ENCODE peak calls at places on chromosomes 7 and 10, in seven cellular contexts. Y is A549, E is GM23248, Z is OCI-LY7, T is neuronal stem cell, B is fibroblast of lung, J is HCT116. U is an unnamed sample.

GRCh38 chr7:82156938-82157337 is 286.6 kb downstream of the CACNA2D1 start:
- DNase-seq in T (no peak), Z (no peak), B (peak), J (no peak), E (no peak), Y (no peak), U (no peak)

GRCh38 chr10:118256825-118257570 is 85.1 kb downstream of the FAM204A start:
- DNase-seq in J (no peak), Z (no peak), Y (no peak), T (no peak), B (no peak), E (no peak), U (no peak)

GRCh38 chr10:3542185-3542611 is 242.8 kb downstream of the KLF6 start:
- DNase-seq in Y (no peak), T (no peak), B (peak), J (no peak), E (peak), Z (no peak), U (peak)

GRCh38 chr7:45196374-45196773 is 38.8 kb downstream of the RAMP3 start:
- DNase-seq in J (no peak), E (no peak), Y (no peak), T (no peak), Z (no peak), B (no peak), U (no peak)

GRCh38 chr7:38368191-38368605 is 94.8 kb upstream of the TARP start:
- DNase-seq in B (peak), Y (peak), J (peak), E (peak), T (peak), Z (peak), U (peak)

GRCh38 chr7:41733063-41733398 is 30.1 kb upstream of the INHBA start:
- DNase-seq in Z (no peak), J (no peak), Y (no peak), E (peak), T (no peak), B (no peak), U (no peak)

GRCh38 chr10:32139223-32140073 is 83.2 kb upstream of the KIF5B start:
- DNase-seq in E (peak), Y (peak), B (peak), J (peak), T (peak), Z (no peak), U (peak)

GRCh38 chr10:29465384-29465783 is 169.4 kb downstream of the SVIL start:
- DNase-seq in J (no peak), Z (no peak), B (no peak), E (no peak), T (no peak), Y (no peak), U (no peak)

GRCh38 chr7:155587486-155587885 is 41.1 kb upstream of the CNPY1 start:
- DNase-seq in E (no peak), Z (no peak), J (no peak), B (no peak), T (no peak), Y (no peak), U (no peak)

GRCh38 chr7:155858521-155859061 is 46.3 kb upstream of the SHH start:
- DNase-seq in E (peak), Z (no peak), Y (peak), T (no peak), B (peak), J (no peak), U (no peak)

GRCh38 chr7:24381919-24382505 is 98.0 kb downstream of the NPY start:
- DNase-seq in Z (peak), B (peak), E (peak), J (peak), T (no peak), Y (peak), U (no peak)

GRCh38 chr7:112453505-112454171 is 3.4 kb downstream of the IFRD1 start:
- DNase-seq in Y (no peak), T (no peak), J (no peak), Z (no peak), B (peak), E (peak), U (peak)

GRCh38 chr7:110801502-110801901 is 289.4 kb upstream of the LRRN3 start:
- DNase-seq in J (no peak), T (no peak), B (no peak), E (no peak), Y (no peak), Z (no peak), U (no peak)
- H3K4me2 ChIP-seq in J (no peak), T (no peak), B (no peak), E (no peak), Y (no peak), Z (no peak), U (no peak)

GRCh38 chr10:75399461-75400162 is 2.0 kb downstream of the ZNF503 start:
- DNase-seq in T (peak), B (peak), J (no peak), E (peak), Y (peak), Z (no peak), U (peak)

GRCh38 chr10:75401569-75402485 is at the start of gene ZNF503:
- DNase-seq in T (peak), Z (no peak), B (peak), J (peak), Y (peak), E (peak), U (peak)

GRCh38 chr10:75398630-75399460 is 2.7 kb downstream of the ZNF503 start:
- DNase-seq in Y (no peak), B (peak), J (no peak), T (peak), E (peak), Z (no peak), U (no peak)

GRCh38 chr10:75400769-75401568 is 595 bp downstream of the ZNF503 start:
- DNase-seq in Z (no peak), Y (peak), T (peak), E (peak), J (no peak), B (peak), U (no peak)

DNA sequence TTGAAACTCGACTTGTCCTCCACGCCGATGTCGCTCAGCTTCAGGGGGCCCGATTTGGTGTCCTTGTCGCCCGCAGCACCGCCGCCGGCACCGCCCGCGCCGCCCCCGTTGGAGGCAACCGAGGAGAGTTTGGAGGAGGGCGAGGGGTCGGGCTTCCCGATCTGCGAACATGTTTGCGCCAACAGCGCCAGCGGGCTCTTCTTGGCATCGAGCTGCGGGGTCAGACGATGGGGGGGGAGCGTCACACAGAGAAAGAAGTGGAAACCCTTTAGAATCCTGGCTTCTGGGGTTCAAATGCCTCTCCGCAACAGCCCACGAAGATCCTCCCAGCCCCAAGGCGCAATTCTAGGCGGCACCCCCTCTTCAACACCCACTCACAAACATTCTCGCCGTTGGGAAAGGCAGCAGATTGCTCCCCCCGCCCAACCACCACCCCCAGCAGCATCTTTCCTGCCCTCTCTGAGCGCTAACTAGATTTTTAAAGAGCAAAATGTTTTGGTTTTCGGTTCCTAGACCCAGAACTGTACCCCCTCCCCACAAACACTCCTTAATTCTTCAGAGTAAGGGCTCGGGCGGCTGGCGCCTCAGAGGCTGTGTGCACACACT is 1.3 kb downstream of the ZNF503 start:
- DNase-seq in B (peak), E (peak), Y (peak), T (no peak), J (no peak), Z (no peak), U (no peak)
- H3K4me2 ChIP-seq in B (peak), E (peak), Y (peak), T (peak), J (peak), Z (no peak), U (peak)

DNA sequence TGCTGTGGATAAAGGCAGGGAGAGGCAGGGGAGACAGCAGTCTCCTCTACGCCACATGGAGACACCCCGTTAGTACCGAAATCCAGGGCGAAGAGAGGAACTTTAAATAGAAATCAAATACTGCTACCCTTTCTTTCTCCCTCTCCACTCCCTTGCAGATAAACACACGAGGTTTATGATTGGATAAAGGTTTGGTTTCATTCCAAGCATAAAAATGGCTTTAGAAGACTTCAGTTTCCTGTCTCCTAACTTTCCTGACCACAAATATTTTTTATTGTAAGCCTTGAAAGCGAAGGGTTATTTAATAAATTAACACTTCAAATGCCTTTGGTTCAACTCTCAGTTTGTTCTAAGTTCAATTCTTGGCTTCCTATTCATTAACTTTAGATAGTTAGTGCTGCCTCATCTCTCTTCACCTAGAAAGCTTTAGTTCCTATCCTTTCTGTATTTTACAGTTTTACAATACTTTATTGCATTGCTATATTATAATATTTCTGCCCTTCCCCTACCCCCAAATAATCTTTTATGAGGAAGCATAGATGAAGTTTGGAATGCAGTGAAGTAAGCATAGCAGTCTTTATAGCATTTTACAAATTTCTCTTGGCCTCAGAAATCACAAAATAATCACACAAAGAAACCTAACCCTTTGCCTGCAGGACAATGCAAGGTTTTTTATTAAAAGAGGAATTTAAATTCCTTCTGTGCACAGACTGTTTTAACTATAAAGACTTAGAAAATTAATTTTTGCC is 31.6 kb upstream of the ARID5B start:
- DNase-seq in T (no peak), J (no peak), Z (no peak), Y (no peak), B (peak), E (peak), U (no peak)
- H3K4me2 ChIP-seq in T (no peak), J (no peak), Z (no peak), Y (no peak), B (peak), E (peak), U (no peak)

GRCh38 chr7:6718124-6718523 is 11.4 kb upstream of the ZNF12 start:
- DNase-seq in Z (no peak), T (no peak), Y (no peak), B (no peak), E (no peak), J (no peak), U (no peak)
- H3K4me2 ChIP-seq in Z (no peak), T (no peak), Y (no peak), B (no peak), E (no peak), J (no peak), U (no peak)

DNA sequence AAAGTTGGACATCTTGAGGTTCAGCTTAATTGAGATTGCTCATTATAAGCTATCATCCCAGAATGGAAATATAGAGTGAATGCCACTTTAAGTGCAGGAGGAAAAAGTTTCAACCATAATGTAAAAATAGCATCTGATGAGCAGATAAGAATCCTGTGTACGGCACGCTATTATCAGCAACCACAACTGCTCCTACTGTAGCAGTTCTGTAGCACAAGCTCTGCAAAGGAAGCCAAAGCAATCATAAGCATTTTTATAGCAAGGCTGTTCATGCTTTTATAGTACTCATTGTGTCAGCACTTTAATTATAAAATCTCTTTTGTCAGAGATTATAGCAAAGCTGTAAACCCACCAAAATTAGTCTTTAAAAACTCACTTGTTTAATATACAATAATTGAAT is 991.7 kb upstream of the PHF14 start:
- DNase-seq in E (no peak), T (no peak), Y (no peak), Z (no peak), J (no peak), B (no peak), U (no peak)
- H3K4me2 ChIP-seq in E (no peak), T (no peak), Y (no peak), Z (no peak), J (no peak), B (no peak), U (no peak)

DNA sequence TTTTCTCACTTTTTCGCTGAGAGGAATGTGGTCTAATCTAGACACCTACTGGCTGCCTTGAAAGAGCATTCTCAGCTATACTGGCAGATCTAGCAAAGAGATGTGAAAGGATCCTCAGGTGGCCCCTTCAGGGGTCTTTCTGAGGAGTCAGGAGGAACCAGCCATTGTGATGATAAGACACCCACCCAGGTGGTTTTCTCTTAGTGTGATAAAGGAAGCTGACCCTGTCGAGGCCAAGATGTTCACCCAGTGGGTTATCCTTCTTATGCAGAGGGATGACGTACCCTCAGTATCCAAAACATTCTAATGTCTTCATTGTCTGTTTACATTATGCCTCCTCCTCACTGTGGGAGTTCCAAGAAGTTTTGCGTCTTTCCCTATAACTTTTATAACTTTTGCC is 98.3 kb upstream of the LRGUK start:
- DNase-seq in E (no peak), J (no peak), Y (no peak), B (no peak), Z (no peak), T (no peak), U (no peak)
- H3K4me2 ChIP-seq in E (no peak), J (no peak), Y (no peak), B (no peak), Z (no peak), T (no peak), U (no peak)